ENCODE peak calls at places on chromosome 11, in eight cellular contexts. H is cardiac fibroblast, D is cardiac muscle cell, I is neural progenitor cell, O is choroid plexus epithelial cell, T is psoas muscle, K is Panc1, Z is HFF-Myc. B is an unnamed sample.

GRCh38 chr11:134483291-134483690 is 71.2 kb upstream of the B3GAT1 start:
- DNase-seq in T (no peak), D (no peak), H (no peak), K (no peak), I (no peak), Z (no peak), O (no peak), B (no peak)

GRCh38 chr11:61966673-61967176 is 709 bp downstream of the FTH1 start:
- DNase-seq in D (peak; percentile 55), T (no peak), O (peak; percentile 55), H (peak; percentile 39), I (peak; percentile 72), K (no peak), Z (no peak), B (peak; percentile 38)

GRCh38 chr11:117997436-117998200 is 11.4 kb downstream of the IL10RA start:
- DNase-seq in D (no peak), K (no peak), T (no peak), Z (no peak), O (no peak), I (no peak), H (no peak), B (no peak)

GRCh38 chr11:65425971-65426838 is 3.6 kb downstream of the NEAT1 start:
- DNase-seq in H (peak; percentile 88), K (no peak), Z (no peak), O (peak; percentile 82), I (no peak), T (no peak), D (no peak), B (peak; percentile 85)

GRCh38 chr11:119635776-119636175 is 93.2 kb downstream of the NECTIN1 start:
- DNase-seq in Z (no peak), I (no peak), D (no peak), H (no peak), T (no peak), K (no peak), O (no peak), B (no peak)

GRCh38 chr11:73384871-73385692 is 8.9 kb downstream of the RELT start:
- DNase-seq in T (peak; percentile 76), K (no peak), I (no peak), Z (no peak), D (no peak), H (no peak), O (peak; percentile 31), B (no peak)

GRCh38 chr11:64553554-64554201 is 37.3 kb upstream of the SLC22A12 start:
- DNase-seq in D (peak; percentile 68), T (peak; percentile 81), H (peak; percentile 66), Z (peak; percentile 9), O (peak; percentile 72), K (peak; percentile 39), I (peak; percentile 72), B (peak; percentile 18)

GRCh38 chr11:1435820-1436467 is 46.2 kb downstream of the BRSK2 start:
- DNase-seq in T (no peak), K (no peak), O (no peak), I (peak; percentile 51), D (peak; percentile 65), H (no peak), Z (no peak), B (no peak)

GRCh38 chr11:131626761-131627160 is 256.3 kb downstream of the NTM start:
- DNase-seq in H (no peak), O (no peak), T (no peak), K (no peak), Z (no peak), D (no peak), I (peak; percentile 18), B (no peak)

GRCh38 chr11:33059331-33060007 is 20.1 kb downstream of the TCP11L1 start:
- DNase-seq in T (no peak), H (no peak), K (no peak), I (no peak), O (no peak), Z (no peak), D (no peak), B (no peak)

GRCh38 chr11:5968394-5968793 is at the start of gene OR56A5:
- DNase-seq in O (no peak), H (no peak), Z (no peak), I (no peak), D (no peak), T (no peak), K (no peak), B (no peak)

GRCh38 chr11:46006418-46007070 is 84.1 kb downstream of the LARGE2 start:
- DNase-seq in T (no peak), Z (peak; percentile 73), K (peak; percentile 59), I (peak; percentile 81), D (peak; percentile 75), O (peak; percentile 89), H (peak; percentile 86), B (peak; percentile 86)

GRCh38 chr11:8219257-8220021 is 44.2 kb downstream of the LMO1 start:
- DNase-seq in K (peak; percentile 54), T (no peak), D (peak; percentile 60), Z (peak; percentile 20), O (peak; percentile 81), I (peak; percentile 72), H (peak; percentile 68), B (peak; percentile 69)

GRCh38 chr11:12725047-12725862 is 51.0 kb downstream of the TEAD1 start:
- DNase-seq in D (no peak), Z (no peak), H (no peak), K (no peak), T (no peak), O (peak; percentile 73), I (no peak), B (no peak)

GRCh38 chr11:11244470-11245080 is 108.5 kb downstream of the CSNK2A3 start:
- DNase-seq in Z (no peak), I (no peak), T (no peak), H (no peak), O (no peak), K (no peak), D (no peak), B (no peak)

GRCh38 chr11:100550910-100551309 is 136.2 kb upstream of the ARHGAP42 start:
- DNase-seq in K (no peak), H (no peak), O (no peak), T (no peak), Z (no peak), D (no peak), I (no peak), B (no peak)

GRCh38 chr11:125313271-125314222 is 149.0 kb downstream of the PKNOX2 start:
- DNase-seq in Z (no peak), H (peak; percentile 13), D (no peak), T (no peak), O (no peak), K (no peak), I (no peak), B (peak; percentile 11)

DNA sequence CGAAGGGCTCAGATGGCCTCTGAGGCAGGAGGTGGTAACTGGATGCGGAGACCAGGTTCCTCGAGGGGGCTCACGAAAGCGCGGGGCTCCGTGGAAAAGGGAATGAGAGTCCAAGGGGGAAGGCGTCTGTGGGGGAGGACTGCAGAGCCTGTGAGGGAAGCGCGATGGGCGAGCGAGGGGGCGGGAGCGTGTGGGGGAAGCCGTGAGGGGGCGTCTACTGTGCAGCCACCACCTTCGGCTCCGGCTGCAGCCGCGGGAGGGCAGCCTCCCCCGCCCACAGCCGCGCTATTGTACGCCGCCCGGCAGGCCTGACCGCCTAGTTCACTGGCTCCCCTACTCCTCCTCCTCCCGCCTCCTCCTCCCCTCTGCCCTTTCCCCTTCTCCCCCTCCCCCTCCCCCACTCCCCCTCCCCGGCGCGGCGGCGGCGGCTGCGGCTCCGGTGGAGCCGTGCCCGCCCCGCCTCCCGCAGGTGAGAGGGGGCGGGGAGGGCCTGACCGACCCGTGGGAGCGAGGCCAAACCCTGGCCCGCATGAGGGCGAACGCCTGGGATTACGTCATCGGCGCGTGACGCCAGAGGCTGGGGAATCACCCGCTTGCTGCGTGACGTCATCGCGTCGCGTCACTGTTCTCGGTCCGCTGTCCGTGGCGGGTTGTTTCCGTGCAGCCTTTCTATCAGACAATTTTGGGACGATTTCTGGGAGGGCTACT is at the start of gene PAK1:
- DNase-seq in T (peak; percentile 93), K (peak; percentile 88), I (peak; percentile 98), H (peak; percentile 78), O (peak; percentile 78), Z (peak; percentile 43), D (peak; percentile 89), B (peak; percentile 95)
- TF ChIP-seq CTCF in T (no peak), K (no peak), I (peak; percentile 15), H (peak; percentile 8), O (peak; percentile 31), Z (no peak), D (no peak), B (peak; percentile 17)

DNA sequence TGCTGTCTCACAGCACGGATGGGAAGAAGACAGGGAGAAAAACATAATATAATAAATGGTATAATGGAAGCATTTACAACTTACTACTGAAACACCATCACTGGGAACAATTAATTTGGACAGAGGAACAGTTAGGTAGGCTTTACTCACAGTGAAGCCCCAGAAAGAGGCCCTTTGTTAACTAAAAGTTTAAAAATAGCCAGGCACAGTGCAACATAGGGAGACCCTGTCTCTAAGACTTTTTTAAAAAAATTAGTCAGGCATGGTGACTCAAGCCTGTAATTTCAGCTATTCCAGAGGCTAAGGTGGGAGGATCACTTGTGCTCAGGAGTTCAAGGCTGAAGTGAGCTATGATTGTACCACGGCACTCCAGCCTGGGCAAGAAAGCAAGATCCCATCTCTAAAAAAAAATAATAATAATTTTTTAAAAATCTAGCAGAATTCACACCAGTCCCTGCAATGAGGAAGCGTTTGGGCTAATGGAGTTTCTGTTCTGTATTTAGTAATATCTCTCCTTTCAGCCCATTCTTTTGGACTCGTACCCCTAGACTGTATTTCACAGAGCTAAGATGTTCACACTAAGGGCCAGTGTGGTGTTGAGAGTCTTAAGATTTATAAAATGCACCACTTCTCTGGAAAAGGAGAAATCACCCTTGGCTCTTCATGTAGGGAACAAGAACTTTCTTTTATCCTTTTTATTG is 275.5 kb downstream of the SOX6 start:
- DNase-seq in T (no peak), K (no peak), D (no peak), H (no peak), I (no peak), O (no peak), Z (no peak), B (no peak)
- H3K4me3 ChIP-seq in T (no peak overlapping the region), K (no peak overlapping the region), D (no peak overlapping the region), H (no peak overlapping the region), I (no peak overlapping the region), O (no peak overlapping the region), Z (no peak overlapping the region), B (no peak overlapping the region)

GRCh38 chr11:76860539-76861475 is at the start of gene ACER3:
- DNase-seq in H (peak; percentile 81), K (peak; percentile 63), D (peak; percentile 96), T (peak; percentile 95), I (peak; percentile 98), Z (peak; percentile 38), O (peak; percentile 88), B (peak; percentile 84)
- TF ChIP-seq CTCF in H (peak; percentile 36), K (peak; percentile 50), D (peak; percentile 27), T (no peak), I (peak; percentile 44), Z (peak; percentile 20), O (peak; percentile 43), B (peak; percentile 33)

DNA sequence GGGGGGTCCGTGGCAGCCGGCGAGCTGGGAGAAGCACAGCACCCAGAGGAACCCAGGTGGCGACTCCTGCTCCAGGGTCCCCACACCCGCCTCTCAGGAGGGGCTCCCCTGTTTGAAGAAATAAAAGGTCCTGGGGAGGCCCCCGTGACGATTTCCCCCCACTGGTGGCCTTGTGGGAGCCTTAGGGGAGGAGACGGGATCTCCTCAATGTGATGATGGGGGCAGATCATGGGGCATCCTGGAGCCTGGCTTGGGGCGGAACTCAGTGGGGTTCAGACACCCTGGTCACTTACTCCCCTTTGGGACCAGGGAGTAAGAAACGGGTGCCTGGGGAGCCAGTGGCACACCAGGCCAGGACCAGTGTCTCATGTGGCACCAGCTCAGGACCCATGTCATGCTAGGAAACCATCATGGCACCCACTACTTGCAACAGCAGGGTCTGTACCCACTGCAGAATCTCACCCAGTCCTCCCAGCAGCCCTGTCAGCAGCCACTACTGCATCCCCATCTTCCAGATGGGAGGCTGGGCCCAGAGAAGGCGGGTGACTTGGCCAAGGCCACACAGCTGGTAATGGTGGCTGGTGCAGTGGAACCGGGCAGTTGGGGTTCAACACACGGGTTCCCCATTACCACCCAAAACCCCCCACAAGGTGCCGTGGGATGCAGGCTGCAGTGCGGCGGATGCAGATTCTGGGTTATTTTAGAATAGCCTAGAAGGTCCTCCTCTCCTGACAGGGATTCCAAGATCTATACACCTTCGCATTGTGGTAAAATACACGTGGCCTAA is 130.7 kb downstream of the CTTN start:
- DNase-seq in H (no peak), Z (no peak), I (no peak), O (no peak), T (peak; percentile 43), D (no peak), K (no peak), B (no peak)
- H3K4me3 ChIP-seq in H (no peak overlapping the region), Z (no peak overlapping the region), I (no peak overlapping the region), O (no peak overlapping the region), T (no peak overlapping the region), D (no peak overlapping the region), K (no peak overlapping the region), B (no peak overlapping the region)

B was measured in foreskin fibroblast.